ENCODE peak calls at places on chromosomes 13 and 19, in ten cellular contexts. H, A, D, Y, I, S, Q, M, C and W are unnamed samples.

GRCh38 chr19:532578-533484 is 1.3 kb downstream of the CDC34 start:
- DNase-seq in C (peak), I (peak), Y (peak), S (peak), A (peak), D (peak), M (peak), Q (no peak), H (peak), W (peak)

GRCh38 chr13:76330756-76331155 is 555.4 kb downstream of the KCTD12 start:
- DNase-seq in M (no peak), A (no peak), I (no peak), H (no peak), Y (no peak), S (no peak), D (no peak), C (no peak), Q (no peak), W (no peak)

GRCh38 chr13:97121894-97122293 is 100.2 kb upstream of the MBNL2 start:
- DNase-seq in I (no peak), Y (no peak), D (no peak), Q (no peak), A (peak), M (no peak), H (no peak), C (no peak), S (no peak), W (no peak)

GRCh38 chr13:19586904-19587634 is 25.7 kb upstream of the TPTE2 start:
- DNase-seq in C (peak), D (no peak), S (no peak), M (peak), Q (peak), A (peak), H (no peak), I (peak), Y (peak), W (peak)

GRCh38 chr19:6216996-6217751 is 62.6 kb downstream of the MLLT1 start:
- DNase-seq in D (no peak), A (no peak), C (no peak), M (no peak), I (no peak), Y (peak), Q (no peak), S (peak), H (no peak), W (no peak)

GRCh38 chr19:18415177-18415867 is 3.9 kb upstream of the SSBP4 start:
- DNase-seq in Q (peak), S (peak), C (no peak), D (peak), H (peak), M (peak), A (peak), I (no peak), Y (peak), W (no peak)

GRCh38 chr19:17654993-17655392 is 33.2 kb downstream of the UNC13A start:
- DNase-seq in Q (no peak), M (peak), D (no peak), C (peak), A (no peak), H (no peak), I (peak), Y (no peak), S (no peak), W (no peak)

GRCh38 chr13:95341441-95341840 is 40.2 kb upstream of the ABCC4 start:
- DNase-seq in M (no peak), C (no peak), S (no peak), D (no peak), H (no peak), Q (no peak), Y (no peak), I (no peak), A (peak), W (no peak)

GRCh38 chr19:33580645-33581037 is 41.1 kb upstream of the CHST8 start:
- DNase-seq in D (no peak), H (no peak), Y (no peak), S (no peak), I (no peak), C (no peak), Q (no peak), A (no peak), M (no peak), W (no peak)

GRCh38 chr19:19486343-19487076 is 28.8 kb downstream of the TSSK6 start:
- DNase-seq in C (no peak), H (no peak), S (no peak), A (no peak), D (no peak), Y (no peak), Q (no peak), I (no peak), M (no peak), W (no peak)

GRCh38 chr13:71712988-71713653 is 153.9 kb downstream of the DACH1 start:
- DNase-seq in Y (peak), H (no peak), A (peak), D (no peak), M (no peak), Q (no peak), I (no peak), S (no peak), C (peak), W (no peak)

GRCh38 chr19:45632468-45633196 is 6.6 kb downstream of the EML2 start:
- DNase-seq in Q (peak), H (peak), C (peak), A (peak), D (peak), I (peak), M (peak), S (peak), Y (peak), W (no peak)

GRCh38 chr13:112110479-112110878 is 43.5 kb downstream of the SOX1 start:
- DNase-seq in M (no peak), Y (no peak), C (no peak), A (no peak), D (no peak), S (no peak), H (no peak), I (no peak), Q (no peak), W (no peak)

GRCh38 chr13:110812111-110812868 is 98.8 kb downstream of the ING1 start:
- DNase-seq in Y (peak), A (peak), D (no peak), S (no peak), M (no peak), I (no peak), Q (no peak), H (peak), C (no peak), W (no peak)

GRCh38 chr13:42001580-42001979 is 40.7 kb upstream of the VWA8 start:
- DNase-seq in H (peak), C (no peak), I (no peak), D (peak), S (peak), A (peak), Q (peak), Y (peak), M (no peak), W (no peak)

GRCh38 chr13:79723462-79724116 is 242.6 kb downstream of the NDFIP2 start:
- DNase-seq in I (no peak), D (no peak), S (no peak), M (no peak), Y (no peak), C (no peak), H (no peak), Q (no peak), A (no peak), W (no peak)

GRCh38 chr13:111217661-111218060 is 102.6 kb downstream of the ARHGEF7 start:
- DNase-seq in S (no peak), I (no peak), C (no peak), A (no peak), D (no peak), Y (no peak), Q (no peak), M (no peak), H (no peak), W (no peak)